ENCODE peak calls at places on chromosome 2, in nine cellular contexts. J is pancreas; C is ovary; D is fibroblast of lung; O is heart right ventricle; A is lower lobe of right lung; N is astrocyte; U is CD8-positive, alpha-beta T cell; X is HCT116. L is an unnamed sample. For H3K36me3, the result is how much of the 10 kb centered on the place peaks cover.

GRCh38 chr2:176959614-176960013 is 253.0 kb upstream of the HNRNPA3 start:
- DNase-seq in C (no peak), X (no peak), N (no peak), J (no peak), D (no peak), A (no peak), O (no peak), U (no peak), L (no peak)

GRCh38 chr2:33136570-33136969 is 189.8 kb downstream of the LTBP1 start:
- DNase-seq in X (no peak), O (no peak), N (no peak), J (no peak), D (peak), C (no peak), U (no peak), A (no peak), L (no peak)

GRCh38 chr2:126658910-126659613 is 3.1 kb downstream of the GYPC start:
- DNase-seq in C (peak), A (peak), O (peak), X (no peak), U (peak), N (peak), D (peak), J (no peak), L (peak)

GRCh38 chr2:176872406-176872805 is 340.2 kb upstream of the HNRNPA3 start:
- DNase-seq in J (no peak), D (no peak), N (no peak), O (no peak), X (no peak), C (no peak), A (no peak), U (no peak), L (no peak)

GRCh38 chr2:26764078-26764887 is at the start of gene SLC35F6:
- DNase-seq in N (peak), X (no peak), J (peak), O (peak), U (peak), A (peak), C (peak), D (peak), L (peak)

GRCh38 chr2:128395196-128395595 is 76.5 kb upstream of the HS6ST1 start:
- DNase-seq in X (no peak), J (no peak), O (no peak), N (no peak), A (no peak), D (no peak), U (no peak), C (no peak), L (no peak)

GRCh38 chr2:165239230-165239629 is at the start of gene SCN2A:
- DNase-seq in D (peak), C (no peak), X (peak), A (no peak), J (no peak), U (no peak), O (no peak), N (peak), L (peak)

GRCh38 chr2:118936286-118936685 is 5.7 kb upstream of the MARCO start:
- DNase-seq in O (no peak), C (no peak), D (no peak), N (no peak), U (no peak), J (no peak), A (no peak), X (no peak), L (no peak)

GRCh38 chr2:241797441-241798080 is 11.4 kb upstream of the NEU4 start:
- DNase-seq in D (no peak), C (peak), O (no peak), U (no peak), J (no peak), X (no peak), A (peak), N (no peak), L (no peak)

GRCh38 chr2:142037744-142038143 is 93.1 kb downstream of the LRP1B start:
- DNase-seq in X (no peak), N (peak), O (no peak), J (no peak), C (no peak), D (no peak), U (no peak), A (no peak), L (no peak)

GRCh38 chr2:53520630-53520940 is 247.0 kb upstream of the CHAC2 start:
- DNase-seq in A (no peak), D (no peak), J (no peak), O (no peak), X (no peak), N (no peak), C (no peak), U (no peak), L (no peak)

GRCh38 chr2:215696998-215697397 is 261.1 kb upstream of the FN1 start:
- DNase-seq in U (no peak), J (no peak), O (no peak), C (no peak), N (no peak), A (no peak), D (no peak), X (no peak), L (peak)

GRCh38 chr2:29443086-29443485 is 327.9 kb downstream of the CLIP4 start:
- DNase-seq in J (peak), O (no peak), A (no peak), U (no peak), X (no peak), C (no peak), N (no peak), D (no peak), L (no peak)

GRCh38 chr2:206873426-206873825 is 65.9 kb upstream of the CPO start:
- DNase-seq in N (no peak), U (no peak), O (no peak), A (no peak), X (no peak), J (no peak), D (no peak), C (no peak), L (no peak)

GRCh38 chr2:64259301-64259700 is 115.1 kb upstream of the PELI1 start:
- DNase-seq in X (no peak), U (no peak), N (no peak), A (no peak), J (no peak), D (peak), C (no peak), O (peak), L (no peak)
- H3K27ac ChIP-seq in X (no peak), U (no peak), N (no peak), A (no peak), J (no peak), D (no peak), C (no peak), O (no peak), L (peak)

DNA sequence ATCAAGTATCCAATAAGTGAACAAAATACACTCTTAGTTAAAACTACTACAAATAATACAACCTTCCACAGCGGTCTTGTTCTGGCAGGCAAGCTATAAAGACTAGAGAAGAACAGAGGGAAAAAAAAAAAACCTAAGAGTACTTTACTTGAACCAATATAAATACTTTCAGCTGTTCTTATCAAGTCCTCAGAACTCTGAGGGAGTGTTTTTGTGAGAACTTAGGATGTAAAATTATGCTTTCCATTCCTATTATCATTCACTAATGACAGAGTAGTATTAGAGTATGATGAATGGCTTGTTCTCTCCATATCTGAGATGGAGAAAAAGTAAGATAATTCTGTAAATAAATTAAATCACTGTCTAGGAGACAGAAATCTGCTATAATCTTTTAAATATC is 68.3 kb downstream of the ATL2 start:
- DNase-seq in D (no peak), N (no peak), O (no peak), X (no peak), C (no peak), U (no peak), A (no peak), J (no peak), L (no peak)
- H3K36me3 ChIP-seq in D (under half), N (under half), O (under half), X (under half), C (under half), U (under half), A (half or more), J (under half), L (under half)

DNA sequence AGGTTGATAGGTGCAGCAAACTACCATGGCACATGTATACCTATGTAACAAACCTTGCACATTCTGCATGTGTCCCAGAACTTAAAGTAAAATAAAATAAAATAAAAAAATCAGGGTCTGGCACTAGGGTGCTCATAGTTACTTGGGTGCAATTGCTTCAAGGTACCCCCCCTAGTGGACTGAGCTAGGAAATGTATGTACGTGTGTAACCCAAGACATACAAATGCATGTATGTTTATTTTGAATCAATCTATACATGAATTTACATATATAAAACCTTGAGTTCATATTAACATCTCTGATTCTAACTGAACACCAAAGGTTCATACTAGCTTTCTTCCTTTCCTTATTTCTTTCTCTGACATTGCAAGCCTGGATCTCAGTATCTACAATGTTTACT is 51.5 kb downstream of the USP37 start:
- DNase-seq in U (no peak), D (peak), N (no peak), O (no peak), J (no peak), A (no peak), X (peak), C (no peak), L (no peak)
- TF ChIP-seq CTCF in U (peak), D (peak), N (peak), O (peak), J (peak), A (peak), X (peak), C (no peak), L (peak)

DNA sequence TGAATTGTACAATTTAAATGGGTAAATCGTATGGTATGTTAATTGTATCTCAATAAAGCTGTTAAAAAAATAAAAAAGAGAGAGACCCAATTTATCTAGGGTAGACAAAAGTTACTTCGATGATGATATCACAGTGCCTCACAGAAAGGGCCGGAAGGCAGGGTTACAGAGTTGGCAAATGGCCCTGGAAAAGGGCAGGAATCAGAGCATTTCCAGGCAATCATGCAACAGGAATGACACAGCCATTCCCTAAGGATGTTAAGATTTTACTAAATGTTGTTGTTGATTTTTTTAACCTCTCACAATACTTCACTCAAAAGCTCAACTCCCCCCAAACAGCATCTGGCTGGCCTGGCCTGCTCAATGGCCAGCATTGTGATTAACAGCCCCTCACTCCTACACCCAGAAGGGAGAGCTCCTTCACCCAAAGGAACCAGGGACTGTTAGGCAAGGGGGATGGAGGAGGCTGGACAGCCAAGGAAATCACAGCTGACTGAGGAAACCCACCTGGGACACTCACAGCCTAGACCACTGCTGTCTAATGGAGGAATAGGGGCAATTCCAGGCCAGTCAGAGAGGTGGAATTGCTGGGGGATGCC is 7.7 kb upstream of the SP100 start:
- DNase-seq in X (no peak), D (peak), J (no peak), O (no peak), C (no peak), N (peak), A (no peak), U (no peak), L (peak)
- H3K27ac ChIP-seq in X (no peak), D (peak), J (no peak), O (peak), C (no peak), N (peak), A (peak), U (no peak), L (peak)

GRCh38 chr2:235480614-235481013 is 13.2 kb upstream of the AGAP1 start:
- DNase-seq in A (no peak), O (no peak), D (no peak), U (no peak), J (no peak), N (no peak), C (no peak), X (no peak), L (no peak)

GRCh38 chr2:235479604-235480003 is 14.2 kb upstream of the AGAP1 start:
- DNase-seq in X (no peak), D (no peak), O (no peak), J (no peak), C (no peak), U (no peak), N (no peak), A (no peak), L (no peak)

GRCh38 chr2:235483313-235483712 is 10.5 kb upstream of the AGAP1 start:
- DNase-seq in D (no peak), N (no peak), U (no peak), J (no peak), A (no peak), C (no peak), X (no peak), O (no peak), L (no peak)

DNA sequence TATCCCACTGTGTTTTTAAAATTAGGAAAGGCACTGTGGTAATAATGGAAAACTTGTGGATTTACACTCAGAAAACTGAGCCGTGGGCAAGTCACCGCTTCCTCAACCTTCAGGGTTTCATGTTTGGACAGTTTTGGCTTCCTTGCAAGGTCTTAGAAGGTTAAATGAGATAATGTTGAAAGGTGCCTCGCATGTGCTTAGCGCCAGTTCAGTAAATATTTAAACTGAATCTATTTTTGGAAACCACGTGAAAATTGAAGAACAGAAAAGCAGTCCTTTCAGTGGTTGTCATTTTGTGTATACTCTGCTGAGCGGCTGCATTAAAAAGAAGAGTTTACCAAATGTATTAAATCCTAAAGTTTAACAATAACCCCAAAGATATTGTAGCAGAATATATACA is 15.2 kb upstream of the AGAP1 start:
- DNase-seq in X (no peak), C (no peak), D (no peak), O (no peak), N (no peak), U (no peak), J (no peak), A (no peak), L (no peak)
- H3K36me3 ChIP-seq in X (under half), C (under half), D (under half), O (under half), N (under half), U (under half), J (under half), A (under half), L (under half)

DNA sequence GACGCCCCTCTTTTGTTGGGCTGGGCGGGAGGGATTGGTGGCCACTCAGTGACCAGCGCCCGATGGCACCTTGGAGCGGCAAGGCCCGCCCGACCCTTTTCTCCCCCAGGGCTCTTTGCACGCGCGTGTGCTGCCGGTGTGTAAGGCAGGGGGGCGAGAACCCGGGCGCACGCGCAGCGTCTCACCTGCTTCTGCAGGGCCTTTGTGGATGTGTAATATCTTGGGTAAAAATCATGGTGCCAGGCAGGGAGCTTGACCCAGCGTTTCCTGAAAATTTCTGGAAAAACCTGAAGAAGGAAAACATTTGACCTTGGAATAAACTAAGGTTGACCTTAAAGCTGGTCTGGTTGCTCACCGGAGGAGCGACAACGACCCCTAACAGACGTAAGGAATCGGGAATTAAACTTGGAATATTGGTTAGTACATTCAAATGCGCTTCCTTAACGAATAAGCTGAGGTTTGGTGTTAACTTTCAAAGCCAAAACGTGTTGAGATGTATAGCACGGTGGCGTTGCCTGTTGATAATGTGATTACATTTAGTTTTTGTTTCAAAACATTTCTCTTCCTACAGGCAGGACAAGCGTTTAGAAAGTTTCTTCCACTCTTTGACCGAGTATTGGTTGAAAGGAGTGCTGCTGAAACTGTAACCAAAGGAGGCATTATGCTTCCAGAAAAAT is 462 bp downstream of the HSPE1 start:
- DNase-seq in U (no peak), A (no peak), D (peak), J (no peak), C (no peak), X (no peak), O (no peak), N (peak), L (no peak)
- TF ChIP-seq CTCF in U (no peak), A (no peak), D (no peak), J (no peak), C (no peak), X (no peak), O (no peak), N (no peak), L (no peak)